ENCODE peak calls at places on chromosomes 3 and 15, in nine cellular contexts. U is endothelial cell, C is right atrium auricular region, P is thoracic aorta, M is cardiac fibroblast, D is PC-3, K is GM13976, Q is left ventricle myocardium inferior, G is cardiac muscle cell. E is an unnamed sample.
A peak's percentile ranks its signal among the peaks of the same experiment; 100 is the strongest.

GRCh38 chr3:123792473-123793201 is 91.5 kb downstream of the MYLK start:
- DNase-seq in D (peak; percentile 81), K (no peak), M (no peak), C (no peak), G (no peak), Q (no peak), U (no peak), P (no peak), E (no peak)

GRCh38 chr3:128617557-128618397 is 32.8 kb downstream of the RPN1 start:
- DNase-seq in P (peak; percentile 90), U (peak; percentile 99), K (peak; percentile 100), D (no peak), C (peak; percentile 97), Q (peak; percentile 98), M (peak; percentile 98), G (peak; percentile 98), E (peak; percentile 99)

GRCh38 chr15:66565731-66566130 is at the start of gene LCTL:
- DNase-seq in M (peak; percentile 58), C (peak; percentile 34), P (no peak), D (peak; percentile 42), U (no peak), K (no peak), G (peak; percentile 75), Q (no peak), E (peak; percentile 47)

GRCh38 chr3:17802993-17803392 is 60.6 kb upstream of the TBC1D5 start:
- DNase-seq in G (no peak), Q (no peak), M (no peak), D (no peak), K (no peak), P (no peak), U (no peak), C (no peak), E (no peak)

GRCh38 chr15:48604567-48604966 is 40.9 kb downstream of the FBN1 start:
- DNase-seq in C (no peak), Q (no peak), G (peak; percentile 62), K (no peak), P (no peak), U (no peak), D (no peak), M (peak; percentile 47), E (no peak)

GRCh38 chr15:40323953-40324937 is 753 bp downstream of the INAFM2 start:
- DNase-seq in Q (no peak), C (no peak), P (no peak), U (no peak), K (peak; percentile 59), M (no peak), G (no peak), D (no peak), E (peak; percentile 54)

GRCh38 chr15:33195283-33195682 is 769 bp upstream of the FMN1 start:
- DNase-seq in K (no peak), M (no peak), C (no peak), P (no peak), G (no peak), Q (no peak), D (no peak), U (no peak), E (no peak)

GRCh38 chr15:35557544-35557943 is 11.6 kb upstream of the DPH6 start:
- DNase-seq in D (peak; percentile 87), C (no peak), U (no peak), Q (no peak), G (peak; percentile 54), K (no peak), P (no peak), M (peak; percentile 76), E (no peak)

GRCh38 chr3:40920041-40920440 is 279.3 kb upstream of the CTNNB1 start:
- DNase-seq in Q (no peak), G (peak; percentile 16), U (no peak), K (no peak), P (no peak), M (peak; percentile 10), D (peak; percentile 61), C (no peak), E (no peak)

GRCh38 chr3:194043516-194043915 is 92.4 kb upstream of the HES1 start:
- DNase-seq in K (no peak), D (peak; percentile 38), U (no peak), M (peak; percentile 38), Q (no peak), G (peak; percentile 52), C (no peak), P (no peak), E (no peak)

GRCh38 chr3:49662720-49663413 is 11.3 kb upstream of the APEH start:
- DNase-seq in D (no peak), K (no peak), U (no peak), C (no peak), P (no peak), M (no peak), Q (no peak), G (no peak), E (no peak)

GRCh38 chr15:42146551-42147430 is 9.6 kb downstream of the PLA2G4F start:
- DNase-seq in P (no peak), K (no peak), U (no peak), D (no peak), M (no peak), C (no peak), Q (no peak), G (no peak), E (no peak)

GRCh38 chr3:23302276-23302675 is 99.1 kb downstream of the UBE2E2 start:
- DNase-seq in C (no peak), G (no peak), D (no peak), U (no peak), Q (no peak), P (no peak), M (peak; percentile 16), K (no peak), E (no peak)

GRCh38 chr3:140117111-140117526 is 182.1 kb downstream of the CLSTN2 start:
- DNase-seq in K (no peak), U (no peak), M (no peak), G (no peak), D (no peak), P (no peak), Q (no peak), C (no peak), E (peak; percentile 34)

GRCh38 chr3:8627541-8627940 is 17.1 kb downstream of the SSUH2 start:
- DNase-seq in C (no peak), P (no peak), M (no peak), Q (no peak), K (no peak), U (no peak), D (no peak), G (no peak), E (no peak)

GRCh38 chr3:62406945-62407344 is 33.6 kb upstream of the FEZF2 start:
- DNase-seq in U (no peak), C (no peak), G (no peak), Q (no peak), D (no peak), K (no peak), M (no peak), P (no peak), E (no peak)

GRCh38 chr3:121488628-121489027 is 57.2 kb downstream of the POLQ start:
- DNase-seq in K (no peak), D (peak; percentile 24), G (no peak), P (no peak), U (no peak), M (no peak), Q (no peak), C (no peak), E (no peak)

GRCh38 chr15:65414841-65415621 is 7.7 kb downstream of the IGDCC4 start:
- DNase-seq in K (no peak), D (no peak), P (no peak), C (no peak), G (peak; percentile 56), U (peak; percentile 55), Q (peak; percentile 49), M (peak; percentile 35), E (peak; percentile 64)

GRCh38 chr3:141241248-141242034 is 9.8 kb downstream of the PXYLP1 start:
- DNase-seq in U (no peak), P (peak; percentile 77), D (no peak), M (peak; percentile 35), G (peak; percentile 31), C (no peak), K (no peak), Q (peak; percentile 70), E (no peak)

GRCh38 chr15:57563416-57563815 is 28.3 kb upstream of the MYZAP start:
- DNase-seq in C (no peak), P (no peak), M (no peak), U (no peak), Q (no peak), D (no peak), G (no peak), K (no peak), E (no peak)

GRCh38 chr3:122918576-122919290 is 108.8 kb downstream of the SEMA5B start:
- DNase-seq in Q (no peak), G (peak; percentile 35), M (peak; percentile 11), U (no peak), D (peak; percentile 19), C (no peak), K (no peak), P (no peak), E (peak; percentile 32)

GRCh38 chr3:50885491-50885890 is 210.8 kb downstream of the DOCK3 start:
- DNase-seq in Q (no peak), K (no peak), U (no peak), D (peak; percentile 39), G (no peak), M (no peak), C (no peak), P (no peak), E (no peak)
- TF ChIP-seq CTCF in Q (peak; percentile 38), K (no peak), U (no peak), D (peak; percentile 51), G (no peak), M (no peak), C (no peak), P (no peak), E (peak; percentile 36)

GRCh38 chr15:55267401-55268053 is 22.1 kb downstream of the RAB27A start:
- DNase-seq in C (no peak), U (no peak), P (no peak), D (no peak), M (peak; percentile 40), Q (peak; percentile 25), K (no peak), G (peak; percentile 56), E (no peak)
- TF ChIP-seq CTCF in C (no peak), U (no peak), P (no peak), D (no peak), M (no peak), Q (no peak), K (no peak), G (no peak), E (no peak)

GRCh38 chr3:71582612-71583568 is 638 bp downstream of the FOXP1 start:
- DNase-seq in C (peak; percentile 75), M (peak; percentile 45), G (peak; percentile 71), Q (peak; percentile 84), K (peak; percentile 39), U (peak; percentile 70), D (peak; percentile 48), P (peak; percentile 46), E (peak; percentile 81)
- TF ChIP-seq CTCF in C (no peak), M (no peak), G (no peak), Q (no peak), K (no peak), U (no peak), D (no peak), P (no peak), E (no peak)

DNA sequence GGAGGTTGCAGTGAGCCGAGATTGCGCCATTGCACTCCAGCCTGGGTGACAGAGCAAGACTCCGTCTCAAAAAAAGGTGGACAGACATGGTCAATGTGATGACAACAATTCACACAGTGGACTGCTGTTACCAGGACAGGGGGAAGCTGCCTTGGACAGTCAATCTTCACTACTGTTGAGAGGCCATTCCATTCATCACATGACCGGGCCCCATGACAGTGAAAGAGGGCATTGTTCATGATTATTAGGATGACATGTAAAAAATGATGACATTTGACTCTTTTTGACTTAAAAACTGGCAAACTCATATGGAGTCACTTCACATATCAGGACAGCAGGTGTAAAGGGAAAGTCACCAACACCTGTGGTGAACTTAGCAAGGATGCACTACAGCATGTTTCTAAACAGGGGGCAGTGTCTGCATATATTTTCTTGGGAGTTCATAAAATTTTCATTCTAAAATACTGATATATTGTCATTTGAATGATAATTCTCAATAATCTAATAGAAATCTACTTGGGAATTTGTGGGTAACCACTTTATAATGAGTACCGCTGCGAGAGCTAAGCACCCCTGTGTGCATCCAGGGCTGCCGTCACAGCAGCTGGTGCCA is 34.2 kb upstream of the LDHAL6B start:
- DNase-seq in M (no peak), K (no peak), P (no peak), D (no peak), Q (no peak), G (no peak), C (no peak), U (no peak), E (no peak)
- TF ChIP-seq CTCF in M (peak; percentile 39), K (no peak), P (no peak), D (peak; percentile 41), Q (no peak), G (no peak), C (no peak), U (no peak), E (no peak)